ENCODE peak calls at places on chromosome X, in four cellular contexts. One of them, this sample, is unnamed.

GRCh38 chrX:100864967-100865366 is 9.2 kb downstream of the NOX1 start:
- DNase-seq in GM23338: no peak
- DNase-seq in anterior cingulate cortex: no peak
- DNase-seq in HL-60: no peak
- DNase-seq in this sample: no peak

GRCh38 chrX:31060013-31060412 is 11.8 kb downstream of the FTHL17 start:
- DNase-seq in GM23338: no peak
- DNase-seq in anterior cingulate cortex: no peak
- DNase-seq in HL-60: no peak
- DNase-seq in this sample: no peak

GRCh38 chrX:106999002-106999975 is 723 bp downstream of the MORC4 start:
- DNase-seq in GM23338: peak
- DNase-seq in anterior cingulate cortex: peak
- DNase-seq in HL-60: peak
- DNase-seq in this sample: peak

GRCh38 chrX:101203782-101204351 is 15.7 kb upstream of the DRP2 start:
- DNase-seq in GM23338: no peak
- DNase-seq in anterior cingulate cortex: no peak
- DNase-seq in HL-60: no peak
- DNase-seq in this sample: no peak

GRCh38 chrX:64202808-64203320 is 2.6 kb downstream of the AMER1 start:
- DNase-seq in GM23338: no peak
- DNase-seq in anterior cingulate cortex: no peak
- DNase-seq in HL-60: no peak
- DNase-seq in this sample: no peak

GRCh38 chrX:35122756-35123155 is 180.2 kb downstream of the FAM47B start:
- DNase-seq in GM23338: no peak
- DNase-seq in anterior cingulate cortex: no peak
- DNase-seq in HL-60: no peak
- DNase-seq in this sample: no peak

GRCh38 chrX:19863237-19864223 is 23.9 kb downstream of the SH3KBP1 start:
- DNase-seq in GM23338: no peak
- DNase-seq in anterior cingulate cortex: no peak
- DNase-seq in HL-60: peak
- DNase-seq in this sample: no peak

GRCh38 chrX:109624022-109624421 is 950 bp downstream of the KCNE5 start:
- DNase-seq in GM23338: peak
- DNase-seq in anterior cingulate cortex: no peak
- DNase-seq in HL-60: no peak
- DNase-seq in this sample: peak

GRCh38 chrX:53422915-53423268 is 219 bp downstream of the RIBC1 start:
- DNase-seq in GM23338: no peak
- DNase-seq in anterior cingulate cortex: no peak
- DNase-seq in HL-60: no peak
- DNase-seq in this sample: no peak

GRCh38 chrX:152601848-152602616 is 35.7 kb upstream of the GABRQ start:
- DNase-seq in GM23338: peak
- DNase-seq in anterior cingulate cortex: no peak
- DNase-seq in HL-60: peak
- DNase-seq in this sample: no peak

GRCh38 chrX:40546870-40547269 is 33.9 kb upstream of the ATP6AP2 start:
- DNase-seq in GM23338: no peak
- DNase-seq in anterior cingulate cortex: no peak
- DNase-seq in HL-60: no peak
- DNase-seq in this sample: no peak

GRCh38 chrX:149631293-149632165 is at the start of gene TMEM185A:
- DNase-seq in GM23338: peak
- DNase-seq in anterior cingulate cortex: peak
- DNase-seq in HL-60: peak
- DNase-seq in this sample: peak

GRCh38 chrX:136065044-136065671 is 79.9 kb downstream of the SLC9A6 start:
- DNase-seq in GM23338: no peak
- DNase-seq in anterior cingulate cortex: peak
- DNase-seq in HL-60: peak
- DNase-seq in this sample: peak

GRCh38 chrX:130174051-130174704 is 2.4 kb downstream of the RAB33A start:
- DNase-seq in GM23338: no peak
- DNase-seq in anterior cingulate cortex: no peak
- DNase-seq in HL-60: no peak
- DNase-seq in this sample: peak

GRCh38 chrX:91434351-91435168 is at the start of gene PABPC5:
- DNase-seq in GM23338: peak
- DNase-seq in anterior cingulate cortex: peak
- DNase-seq in HL-60: no peak
- DNase-seq in this sample: peak

GRCh38 chrX:19487520-19488200 is 27.6 kb downstream of the MAP3K15 start:
- DNase-seq in GM23338: no peak
- DNase-seq in anterior cingulate cortex: no peak
- DNase-seq in HL-60: no peak
- DNase-seq in this sample: no peak

GRCh38 chrX:45347877-45348675 is 147.4 kb upstream of the DIPK2B start:
- DNase-seq in GM23338: no peak
- DNase-seq in anterior cingulate cortex: no peak
- DNase-seq in HL-60: no peak
- DNase-seq in this sample: no peak

GRCh38 chrX:43971966-43972961 is 926 bp downstream of the NDP start:
- DNase-seq in GM23338: no peak
- DNase-seq in anterior cingulate cortex: peak
- DNase-seq in HL-60: no peak
- DNase-seq in this sample: no peak

GRCh38 chrX:110293658-110294453 is 24.0 kb downstream of the AMMECR1 start:
- DNase-seq in GM23338: no peak
- DNase-seq in anterior cingulate cortex: no peak
- DNase-seq in HL-60: no peak
- DNase-seq in this sample: no peak

GRCh38 chrX:10618911-10619310 is 1.5 kb downstream of the MID1 start:
- DNase-seq in GM23338: peak
- DNase-seq in anterior cingulate cortex: no peak
- DNase-seq in HL-60: no peak
- DNase-seq in this sample: no peak

GRCh38 chrX:15619053-15619772 is 18.5 kb upstream of the ACE2 start:
- DNase-seq in GM23338: no peak
- DNase-seq in anterior cingulate cortex: no peak
- DNase-seq in HL-60: no peak
- DNase-seq in this sample: no peak

GRCh38 chrX:85109235-85109634 is 105.6 kb downstream of the APOOL start:
- DNase-seq in GM23338: peak
- DNase-seq in anterior cingulate cortex: no peak
- DNase-seq in HL-60: peak
- DNase-seq in this sample: no peak

GRCh38 chrX:53266175-53266574 is 15.2 kb downstream of the IQSEC2 start:
- DNase-seq in GM23338: no peak
- DNase-seq in anterior cingulate cortex: no peak
- DNase-seq in HL-60: no peak
- DNase-seq in this sample: no peak

GRCh38 chrX:103100484-103100883 is 7.5 kb upstream of the NXF3 start:
- DNase-seq in GM23338: no peak
- DNase-seq in anterior cingulate cortex: no peak
- DNase-seq in HL-60: no peak
- DNase-seq in this sample: no peak

GRCh38 chrX:122943918-122944317 is 240.2 kb upstream of the GRIA3 start:
- DNase-seq in GM23338: no peak
- DNase-seq in anterior cingulate cortex: no peak
- DNase-seq in HL-60: no peak
- DNase-seq in this sample: no peak

GRCh38 chrX:19094654-19095053 is 27.6 kb downstream of the ADGRG2 start:
- DNase-seq in GM23338: no peak
- DNase-seq in anterior cingulate cortex: no peak
- DNase-seq in HL-60: no peak
- DNase-seq in this sample: peak

GRCh38 chrX:7202206-7202605 is 54.3 kb upstream of the PUDP start:
- DNase-seq in GM23338: no peak
- DNase-seq in anterior cingulate cortex: no peak
- DNase-seq in HL-60: no peak
- DNase-seq in this sample: no peak

GRCh38 chrX:39809326-39809725 is 288.4 kb downstream of the BCOR start:
- DNase-seq in GM23338: no peak
- DNase-seq in anterior cingulate cortex: no peak
- DNase-seq in HL-60: no peak
- DNase-seq in this sample: no peak

GRCh38 chrX:38975368-38975767 is 174.1 kb downstream of the MID1IP1 start:
- DNase-seq in GM23338: no peak
- DNase-seq in anterior cingulate cortex: no peak
- DNase-seq in HL-60: no peak
- DNase-seq in this sample: no peak

GRCh38 chrX:141638601-141639000 is 49.1 kb downstream of the SPANXA2 start:
- DNase-seq in GM23338: peak
- DNase-seq in anterior cingulate cortex: no peak
- DNase-seq in HL-60: no peak
- DNase-seq in this sample: no peak

GRCh38 chrX:94977986-94978385 is 1304.0 kb downstream of the FAM133A start:
- DNase-seq in GM23338: no peak
- DNase-seq in anterior cingulate cortex: no peak
- DNase-seq in HL-60: no peak
- DNase-seq in this sample: no peak

GRCh38 chrX:6095469-6095868 is 133.2 kb downstream of the NLGN4X start:
- DNase-seq in GM23338: peak
- DNase-seq in anterior cingulate cortex: no peak
- DNase-seq in HL-60: no peak
- DNase-seq in this sample: no peak

This sample was measured in Right ventricle myocardium superior.